ENCODE peak calls at places on chromosomes 2 and 18, in five cellular contexts. One of them, this sample, is unnamed.

GRCh38 chr18:44771957-44772917 is 91.5 kb downstream of the SETBP1 start:
- DNase-seq in A549: peak; percentile 37
- DNase-seq in glutamatergic neuron: no peak
- DNase-seq in tibial nerve: peak; percentile 43
- DNase-seq in neural progenitor cell: no peak
- DNase-seq in this sample: no peak

GRCh38 chr2:138572318-138572717 is 70.7 kb downstream of the SPOPL start:
- DNase-seq in A549: no peak
- DNase-seq in glutamatergic neuron: no peak
- DNase-seq in tibial nerve: no peak
- DNase-seq in neural progenitor cell: no peak
- DNase-seq in this sample: no peak

GRCh38 chr2:241037498-241037897 is 39.1 kb downstream of the SNED1 start:
- DNase-seq in A549: no peak
- DNase-seq in glutamatergic neuron: no peak
- DNase-seq in tibial nerve: no peak
- DNase-seq in neural progenitor cell: no peak
- DNase-seq in this sample: no peak

GRCh38 chr2:134408386-134408785 is 154.5 kb downstream of the MGAT5 start:
- DNase-seq in A549: no peak
- DNase-seq in glutamatergic neuron: no peak
- DNase-seq in tibial nerve: no peak
- DNase-seq in neural progenitor cell: no peak
- DNase-seq in this sample: no peak

GRCh38 chr2:6647028-6647427 is 218.7 kb downstream of the CMPK2 start:
- DNase-seq in A549: no peak
- DNase-seq in glutamatergic neuron: no peak
- DNase-seq in tibial nerve: no peak
- DNase-seq in neural progenitor cell: no peak
- DNase-seq in this sample: no peak

GRCh38 chr2:217510790-217511291 is 492.0 kb downstream of the TNS1 start:
- DNase-seq in A549: peak; percentile 85
- DNase-seq in glutamatergic neuron: peak; percentile 34
- DNase-seq in tibial nerve: peak; percentile 84
- DNase-seq in neural progenitor cell: peak; percentile 87
- DNase-seq in this sample: peak; percentile 70

GRCh38 chr2:122389694-122390093 is 634.2 kb downstream of the TSN start:
- DNase-seq in A549: no peak
- DNase-seq in glutamatergic neuron: no peak
- DNase-seq in tibial nerve: no peak
- DNase-seq in neural progenitor cell: no peak
- DNase-seq in this sample: no peak

GRCh38 chr2:22999951-23000350 is 385.0 kb upstream of the KLHL29 start:
- DNase-seq in A549: no peak
- DNase-seq in glutamatergic neuron: no peak
- DNase-seq in tibial nerve: no peak
- DNase-seq in neural progenitor cell: no peak
- DNase-seq in this sample: no peak

GRCh38 chr2:98556634-98557033 is 51.7 kb downstream of the COA5 start:
- DNase-seq in A549: no peak
- DNase-seq in glutamatergic neuron: no peak
- DNase-seq in tibial nerve: no peak
- DNase-seq in neural progenitor cell: no peak
- DNase-seq in this sample: no peak

GRCh38 chr2:45067859-45068642 is 58.8 kb upstream of the SIX2 start:
- DNase-seq in A549: no peak
- DNase-seq in glutamatergic neuron: peak; percentile 54
- DNase-seq in tibial nerve: no peak
- DNase-seq in neural progenitor cell: peak; percentile 63
- DNase-seq in this sample: peak; percentile 9

GRCh38 chr2:112144966-112145365 is 6.8 kb downstream of the FBLN7 start:
- DNase-seq in A549: no peak
- DNase-seq in glutamatergic neuron: no peak
- DNase-seq in tibial nerve: no peak
- DNase-seq in neural progenitor cell: no peak
- DNase-seq in this sample: no peak

GRCh38 chr2:43180901-43181300 is 45.5 kb downstream of the ZFP36L2 start:
- DNase-seq in A549: no peak
- DNase-seq in glutamatergic neuron: no peak
- DNase-seq in tibial nerve: no peak
- DNase-seq in neural progenitor cell: no peak
- DNase-seq in this sample: no peak

GRCh38 chr18:32081881-32082280 is 9.8 kb upstream of the RNF138 start:
- DNase-seq in A549: no peak
- DNase-seq in glutamatergic neuron: no peak
- DNase-seq in tibial nerve: no peak
- DNase-seq in neural progenitor cell: no peak
- DNase-seq in this sample: no peak

GRCh38 chr18:21672868-21673267 is 31.7 kb downstream of the ABHD3 start:
- DNase-seq in A549: peak; percentile 79
- DNase-seq in glutamatergic neuron: peak; percentile 29
- DNase-seq in tibial nerve: no peak
- DNase-seq in neural progenitor cell: no peak
- DNase-seq in this sample: no peak

GRCh38 chr2:63871864-63872263 is 30.2 kb downstream of the UGP2 start:
- DNase-seq in A549: no peak
- DNase-seq in glutamatergic neuron: no peak
- DNase-seq in tibial nerve: no peak
- DNase-seq in neural progenitor cell: no peak
- DNase-seq in this sample: no peak

GRCh38 chr2:59171019-59171418 is 929.9 kb upstream of the FANCL start:
- DNase-seq in A549: no peak
- DNase-seq in glutamatergic neuron: no peak
- DNase-seq in tibial nerve: no peak
- DNase-seq in neural progenitor cell: no peak
- DNase-seq in this sample: no peak

GRCh38 chr2:40315684-40316083 is 136.2 kb downstream of the SLC8A1 start:
- DNase-seq in A549: no peak
- DNase-seq in glutamatergic neuron: no peak
- DNase-seq in tibial nerve: no peak
- DNase-seq in neural progenitor cell: no peak
- DNase-seq in this sample: no peak

GRCh38 chr2:214781226-214781625 is 28.3 kb downstream of the BARD1 start:
- DNase-seq in A549: no peak
- DNase-seq in glutamatergic neuron: no peak
- DNase-seq in tibial nerve: no peak
- DNase-seq in neural progenitor cell: no peak
- DNase-seq in this sample: no peak

GRCh38 chr18:75362435-75362834 is 65.1 kb downstream of the SMIM21 start:
- DNase-seq in A549: no peak
- DNase-seq in glutamatergic neuron: no peak
- DNase-seq in tibial nerve: no peak
- DNase-seq in neural progenitor cell: no peak
- DNase-seq in this sample: no peak

GRCh38 chr2:10830203-10830602 is 17.6 kb upstream of the PDIA6 start:
- DNase-seq in A549: no peak
- DNase-seq in glutamatergic neuron: no peak
- DNase-seq in tibial nerve: no peak
- DNase-seq in neural progenitor cell: no peak
- DNase-seq in this sample: no peak

GRCh38 chr2:217995741-217996141 is 7.1 kb downstream of the TNS1 start:
- DNase-seq in A549: no peak
- DNase-seq in glutamatergic neuron: no peak
- DNase-seq in tibial nerve: peak; percentile 66
- DNase-seq in neural progenitor cell: no peak
- DNase-seq in this sample: no peak

GRCh38 chr18:62420151-62420512 is 95.0 kb downstream of the TNFRSF11A start:
- DNase-seq in A549: peak; percentile 48
- DNase-seq in glutamatergic neuron: no peak
- DNase-seq in tibial nerve: no peak
- DNase-seq in neural progenitor cell: no peak
- DNase-seq in this sample: no peak

GRCh38 chr18:46293699-46294300 is 189.6 kb downstream of the HAUS1 start:
- DNase-seq in A549: no peak
- DNase-seq in glutamatergic neuron: no peak
- DNase-seq in tibial nerve: no peak
- DNase-seq in neural progenitor cell: peak; percentile 24
- DNase-seq in this sample: no peak

GRCh38 chr2:41413813-41414485 is 633.9 kb upstream of the PKDCC start:
- DNase-seq in A549: no peak
- DNase-seq in glutamatergic neuron: no peak
- DNase-seq in tibial nerve: no peak
- DNase-seq in neural progenitor cell: no peak
- DNase-seq in this sample: no peak

GRCh38 chr2:41409328-41409727 is 638.5 kb upstream of the PKDCC start:
- DNase-seq in A549: no peak
- DNase-seq in glutamatergic neuron: no peak
- DNase-seq in tibial nerve: no peak
- DNase-seq in neural progenitor cell: peak; percentile 5
- DNase-seq in this sample: no peak

GRCh38 chr2:41405429-41405828 is 642.4 kb upstream of the PKDCC start:
- DNase-seq in A549: no peak
- DNase-seq in glutamatergic neuron: no peak
- DNase-seq in tibial nerve: no peak
- DNase-seq in neural progenitor cell: no peak
- DNase-seq in this sample: no peak

GRCh38 chr2:41414486-41415230 is 633.2 kb upstream of the PKDCC start:
- DNase-seq in A549: peak; percentile 46
- DNase-seq in glutamatergic neuron: no peak
- DNase-seq in tibial nerve: peak; percentile 10
- DNase-seq in neural progenitor cell: peak; percentile 83
- DNase-seq in this sample: peak; percentile 52

DNA sequence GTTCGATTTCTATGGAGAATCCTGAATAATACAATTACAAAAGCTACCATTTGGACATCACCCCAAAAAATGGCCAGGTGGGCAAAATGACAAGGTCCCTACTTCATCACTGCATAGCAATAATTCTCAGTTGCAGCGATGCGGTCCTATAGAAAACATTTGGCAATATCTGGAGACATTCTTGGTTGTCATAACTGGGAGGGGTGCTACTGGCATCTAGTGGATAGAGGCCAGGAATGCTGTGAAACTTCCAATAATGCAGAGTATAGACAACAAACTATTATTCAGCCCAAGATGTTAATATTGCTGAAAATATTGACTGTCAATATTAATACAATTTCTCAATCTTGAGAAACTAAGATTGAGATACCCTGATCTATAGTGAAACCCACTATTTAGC is 637.8 kb upstream of the PKDCC start:
- DNase-seq in A549: no peak
- DNase-seq in glutamatergic neuron: no peak
- DNase-seq in tibial nerve: no peak
- DNase-seq in neural progenitor cell: no peak
- DNase-seq in this sample: no peak
- TF ChIP-seq CTCF in A549: no peak
- TF ChIP-seq CTCF in glutamatergic neuron: no peak
- TF ChIP-seq CTCF in tibial nerve: no peak
- TF ChIP-seq CTCF in neural progenitor cell: no peak
- TF ChIP-seq CTCF in this sample: no peak

GRCh38 chr2:130371723-130372054 is 15.8 kb downstream of the PTPN18 start:
- DNase-seq in A549: peak; percentile 69
- DNase-seq in glutamatergic neuron: no peak
- DNase-seq in tibial nerve: no peak
- DNase-seq in neural progenitor cell: no peak
- DNase-seq in this sample: no peak

GRCh38 chr2:130373808-130374365 is 18.0 kb downstream of the PTPN18 start:
- DNase-seq in A549: no peak
- DNase-seq in glutamatergic neuron: no peak
- DNase-seq in tibial nerve: no peak
- DNase-seq in neural progenitor cell: no peak
- DNase-seq in this sample: no peak

GRCh38 chr2:130374587-130375290 is 18.9 kb downstream of the PTPN18 start:
- DNase-seq in A549: no peak
- DNase-seq in glutamatergic neuron: no peak
- DNase-seq in tibial nerve: no peak
- DNase-seq in neural progenitor cell: no peak
- DNase-seq in this sample: no peak

GRCh38 chr2:130372055-130372832 is 16.4 kb downstream of the PTPN18 start:
- DNase-seq in A549: peak; percentile 90
- DNase-seq in glutamatergic neuron: peak; percentile 99
- DNase-seq in tibial nerve: peak; percentile 82
- DNase-seq in neural progenitor cell: peak; percentile 95
- DNase-seq in this sample: peak; percentile 86

DNA sequence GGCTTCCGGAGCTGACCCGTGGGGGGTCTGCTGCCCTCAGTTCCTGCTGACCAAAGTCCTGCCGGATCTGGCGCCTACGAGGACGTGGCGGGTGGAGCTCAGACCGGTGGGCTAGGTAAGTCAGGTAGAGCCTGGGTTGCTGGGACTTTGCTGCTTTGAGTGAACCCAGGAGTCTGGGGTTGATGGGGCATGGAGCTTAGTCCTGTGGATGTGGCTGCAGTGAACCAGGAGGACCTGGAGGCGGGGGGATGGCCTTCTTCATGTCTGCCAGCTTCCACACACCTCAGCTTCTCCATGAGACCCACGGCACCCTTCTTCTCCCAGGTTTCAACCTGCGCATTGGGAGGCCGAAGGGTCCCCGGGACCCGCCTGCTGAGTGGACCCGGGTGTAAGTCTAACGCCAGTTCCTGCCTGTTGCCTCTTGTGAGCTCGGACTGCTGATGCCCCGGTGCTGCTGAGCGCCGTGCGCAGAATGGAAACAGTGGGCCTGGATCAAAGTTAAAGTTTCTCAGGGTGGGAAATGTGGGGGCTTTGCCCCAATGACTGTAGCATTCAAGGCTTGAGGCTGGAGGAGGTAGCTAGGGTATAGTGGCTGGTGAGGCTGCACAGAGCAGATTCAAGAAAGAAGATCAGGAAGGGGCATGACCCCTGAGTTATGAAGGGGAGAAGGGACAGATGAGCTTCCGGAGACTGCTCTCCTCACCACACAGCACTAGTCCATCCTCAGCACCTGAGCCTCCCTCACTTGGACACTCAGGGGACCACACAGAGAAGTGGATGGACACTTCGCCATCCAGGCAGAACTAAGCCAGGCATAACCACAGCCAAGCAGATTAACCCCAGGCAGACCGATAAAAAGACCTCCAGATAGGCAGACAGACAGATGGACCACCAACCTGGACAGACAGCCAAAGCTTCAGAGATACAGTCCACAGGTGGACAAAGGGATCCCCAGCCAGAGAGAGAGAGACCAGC is 17.3 kb downstream of the PTPN18 start:
- DNase-seq in A549: no peak
- DNase-seq in glutamatergic neuron: no peak
- DNase-seq in tibial nerve: no peak
- DNase-seq in neural progenitor cell: no peak
- DNase-seq in this sample: no peak
- TF ChIP-seq CTCF in A549: no peak
- TF ChIP-seq CTCF in glutamatergic neuron: peak; percentile 70
- TF ChIP-seq CTCF in tibial nerve: no peak
- TF ChIP-seq CTCF in neural progenitor cell: peak; percentile 1
- TF ChIP-seq CTCF in this sample: peak; percentile 61

GRCh38 chr2:239769574-239770145 is 255.5 kb downstream of the NDUFA10 start:
- DNase-seq in A549: no peak
- DNase-seq in glutamatergic neuron: no peak
- DNase-seq in tibial nerve: no peak
- DNase-seq in neural progenitor cell: no peak
- DNase-seq in this sample: no peak
- TF ChIP-seq CTCF in A549: no peak
- TF ChIP-seq CTCF in glutamatergic neuron: no peak
- TF ChIP-seq CTCF in tibial nerve: no peak
- TF ChIP-seq CTCF in neural progenitor cell: no peak
- TF ChIP-seq CTCF in this sample: no peak

DNA sequence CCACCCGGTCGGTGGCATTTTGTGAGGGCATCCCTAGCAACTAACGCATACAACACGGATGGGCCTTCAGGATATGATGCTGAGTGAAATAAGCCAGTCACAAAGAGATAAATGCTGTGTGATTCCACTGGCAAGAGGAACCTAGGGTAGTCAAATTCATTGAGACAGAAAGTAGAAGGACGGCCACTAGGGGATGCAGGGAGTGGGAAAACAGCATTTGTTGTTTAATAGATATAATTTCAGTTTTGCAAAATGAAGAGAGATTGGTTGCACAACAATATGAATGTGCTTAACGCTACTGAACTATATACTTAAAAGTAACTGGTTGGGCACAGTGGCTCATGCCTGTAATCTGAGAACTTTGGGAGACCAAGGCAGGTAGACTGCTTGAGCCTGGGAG is 112.9 kb downstream of the AFF3 start:
- DNase-seq in A549: no peak
- DNase-seq in glutamatergic neuron: no peak
- DNase-seq in tibial nerve: no peak
- DNase-seq in neural progenitor cell: no peak
- DNase-seq in this sample: no peak
- TF ChIP-seq CTCF in A549: no peak
- TF ChIP-seq CTCF in glutamatergic neuron: no peak
- TF ChIP-seq CTCF in tibial nerve: no peak
- TF ChIP-seq CTCF in neural progenitor cell: peak; percentile 32
- TF ChIP-seq CTCF in this sample: peak; percentile 39

This sample was measured in endothelial cell.